ENCODE peak calls at places on chromosome 1, in ten cellular contexts. One of them, this sample, is unnamed.
A peak's percentile ranks its signal among the peaks of the same experiment; 100 is the strongest.

GRCh38 chr1:226541631-226542622 is 6.6 kb upstream of the STUM start:
- DNase-seq in Peyer's patch: no peak
- DNase-seq in mesothelial cell of epicardium: no peak
- DNase-seq in RWPE1: no peak
- DNase-seq in WTC11: no peak
- DNase-seq in kidney epithelial cell: no peak
- DNase-seq in HCT116: no peak
- DNase-seq in cardiac fibroblast: peak; percentile 33
- DNase-seq in fibroblast of lung: no peak
- DNase-seq in dorsolateral prefrontal cortex: no peak
- DNase-seq in this sample: no peak

GRCh38 chr1:171809834-171810233 is 28.4 kb downstream of the METTL13 start:
- DNase-seq in dorsolateral prefrontal cortex: no peak
- DNase-seq in WTC11: no peak
- DNase-seq in cardiac fibroblast: no peak
- DNase-seq in kidney epithelial cell: no peak
- DNase-seq in Peyer's patch: no peak
- DNase-seq in mesothelial cell of epicardium: no peak
- DNase-seq in RWPE1: peak; percentile 42
- DNase-seq in fibroblast of lung: no peak
- DNase-seq in HCT116: no peak
- DNase-seq in this sample: no peak

GRCh38 chr1:191695865-191696264 is 462.4 kb upstream of the RGS18 start:
- DNase-seq in kidney epithelial cell: no peak
- DNase-seq in dorsolateral prefrontal cortex: no peak
- DNase-seq in HCT116: no peak
- DNase-seq in mesothelial cell of epicardium: no peak
- DNase-seq in Peyer's patch: no peak
- DNase-seq in cardiac fibroblast: peak; percentile 4
- DNase-seq in RWPE1: no peak
- DNase-seq in fibroblast of lung: no peak
- DNase-seq in WTC11: no peak
- DNase-seq in this sample: no peak

GRCh38 chr1:155186266-155186954 is 12.8 kb downstream of the TRIM46 start:
- DNase-seq in mesothelial cell of epicardium: no peak
- DNase-seq in dorsolateral prefrontal cortex: no peak
- DNase-seq in WTC11: no peak
- DNase-seq in cardiac fibroblast: no peak
- DNase-seq in fibroblast of lung: no peak
- DNase-seq in HCT116: no peak
- DNase-seq in kidney epithelial cell: no peak
- DNase-seq in RWPE1: no peak
- DNase-seq in Peyer's patch: no peak
- DNase-seq in this sample: no peak

GRCh38 chr1:156414440-156415064 is 45.5 kb downstream of the RHBG start:
- DNase-seq in mesothelial cell of epicardium: peak; percentile 76
- DNase-seq in cardiac fibroblast: no peak
- DNase-seq in kidney epithelial cell: no peak
- DNase-seq in HCT116: no peak
- DNase-seq in fibroblast of lung: no peak
- DNase-seq in Peyer's patch: no peak
- DNase-seq in dorsolateral prefrontal cortex: no peak
- DNase-seq in RWPE1: no peak
- DNase-seq in WTC11: peak; percentile 74
- DNase-seq in this sample: no peak

GRCh38 chr1:209307836-209308235 is 275.7 kb upstream of the CAMK1G start:
- DNase-seq in Peyer's patch: no peak
- DNase-seq in dorsolateral prefrontal cortex: no peak
- DNase-seq in mesothelial cell of epicardium: no peak
- DNase-seq in cardiac fibroblast: no peak
- DNase-seq in kidney epithelial cell: peak; percentile 10
- DNase-seq in RWPE1: no peak
- DNase-seq in fibroblast of lung: no peak
- DNase-seq in WTC11: no peak
- DNase-seq in HCT116: no peak
- DNase-seq in this sample: no peak

GRCh38 chr1:44632511-44633072 is 41.7 kb downstream of the TMEM53 start:
- DNase-seq in dorsolateral prefrontal cortex: no peak
- DNase-seq in kidney epithelial cell: no peak
- DNase-seq in fibroblast of lung: no peak
- DNase-seq in RWPE1: no peak
- DNase-seq in cardiac fibroblast: peak; percentile 23
- DNase-seq in Peyer's patch: no peak
- DNase-seq in WTC11: no peak
- DNase-seq in HCT116: no peak
- DNase-seq in mesothelial cell of epicardium: no peak
- DNase-seq in this sample: no peak

GRCh38 chr1:66757740-66758139 is 5.5 kb downstream of the DYNLT5 start:
- DNase-seq in fibroblast of lung: no peak
- DNase-seq in mesothelial cell of epicardium: no peak
- DNase-seq in Peyer's patch: no peak
- DNase-seq in kidney epithelial cell: no peak
- DNase-seq in RWPE1: no peak
- DNase-seq in HCT116: no peak
- DNase-seq in dorsolateral prefrontal cortex: no peak
- DNase-seq in WTC11: no peak
- DNase-seq in cardiac fibroblast: no peak
- DNase-seq in this sample: no peak

GRCh38 chr1:168615965-168616364 is 39.6 kb downstream of the XCL1 start:
- DNase-seq in dorsolateral prefrontal cortex: no peak
- DNase-seq in kidney epithelial cell: no peak
- DNase-seq in HCT116: no peak
- DNase-seq in cardiac fibroblast: no peak
- DNase-seq in Peyer's patch: no peak
- DNase-seq in fibroblast of lung: no peak
- DNase-seq in mesothelial cell of epicardium: no peak
- DNase-seq in WTC11: no peak
- DNase-seq in RWPE1: no peak
- DNase-seq in this sample: no peak

GRCh38 chr1:7302873-7303272 is 468.2 kb upstream of the VAMP3 start:
- DNase-seq in WTC11: no peak
- DNase-seq in mesothelial cell of epicardium: no peak
- DNase-seq in kidney epithelial cell: no peak
- DNase-seq in cardiac fibroblast: no peak
- DNase-seq in dorsolateral prefrontal cortex: no peak
- DNase-seq in fibroblast of lung: no peak
- DNase-seq in Peyer's patch: no peak
- DNase-seq in RWPE1: no peak
- DNase-seq in HCT116: no peak
- DNase-seq in this sample: no peak

GRCh38 chr1:39204441-39205081 is at the start of gene MACF1:
- DNase-seq in Peyer's patch: peak; percentile 48
- DNase-seq in cardiac fibroblast: peak; percentile 97
- DNase-seq in dorsolateral prefrontal cortex: peak; percentile 51
- DNase-seq in kidney epithelial cell: peak; percentile 77
- DNase-seq in mesothelial cell of epicardium: peak; percentile 55
- DNase-seq in HCT116: no peak
- DNase-seq in fibroblast of lung: peak; percentile 99
- DNase-seq in WTC11: no peak
- DNase-seq in RWPE1: peak; percentile 26
- DNase-seq in this sample: no peak

GRCh38 chr1:166166701-166167394 is at the start of gene FAM78B:
- DNase-seq in WTC11: peak; percentile 58
- DNase-seq in dorsolateral prefrontal cortex: peak; percentile 64
- DNase-seq in fibroblast of lung: peak; percentile 75
- DNase-seq in Peyer's patch: peak; percentile 55
- DNase-seq in HCT116: peak; percentile 42
- DNase-seq in mesothelial cell of epicardium: peak; percentile 49
- DNase-seq in RWPE1: peak; percentile 63
- DNase-seq in kidney epithelial cell: no peak
- DNase-seq in cardiac fibroblast: peak; percentile 60
- DNase-seq in this sample: peak; percentile 55

GRCh38 chr1:46543761-46544560 is 7.5 kb downstream of the KNCN start:
- DNase-seq in RWPE1: no peak
- DNase-seq in cardiac fibroblast: no peak
- DNase-seq in WTC11: no peak
- DNase-seq in mesothelial cell of epicardium: no peak
- DNase-seq in Peyer's patch: no peak
- DNase-seq in fibroblast of lung: no peak
- DNase-seq in kidney epithelial cell: no peak
- DNase-seq in HCT116: no peak
- DNase-seq in dorsolateral prefrontal cortex: no peak
- DNase-seq in this sample: no peak

GRCh38 chr1:205354259-205354904 is 2.3 kb downstream of the KLHDC8A start:
- DNase-seq in Peyer's patch: peak; percentile 70
- DNase-seq in WTC11: peak; percentile 68
- DNase-seq in HCT116: peak; percentile 54
- DNase-seq in RWPE1: peak; percentile 50
- DNase-seq in cardiac fibroblast: peak; percentile 86
- DNase-seq in dorsolateral prefrontal cortex: peak; percentile 83
- DNase-seq in mesothelial cell of epicardium: peak; percentile 59
- DNase-seq in fibroblast of lung: peak; percentile 64
- DNase-seq in kidney epithelial cell: no peak
- DNase-seq in this sample: no peak

GRCh38 chr1:56931686-56932085 is 34.1 kb downstream of the C8B start:
- DNase-seq in Peyer's patch: no peak
- DNase-seq in cardiac fibroblast: no peak
- DNase-seq in RWPE1: no peak
- DNase-seq in WTC11: no peak
- DNase-seq in mesothelial cell of epicardium: no peak
- DNase-seq in fibroblast of lung: no peak
- DNase-seq in dorsolateral prefrontal cortex: no peak
- DNase-seq in HCT116: no peak
- DNase-seq in kidney epithelial cell: no peak
- DNase-seq in this sample: no peak

GRCh38 chr1:100769323-100769722 is 49.8 kb downstream of the VCAM1 start:
- DNase-seq in RWPE1: no peak
- DNase-seq in dorsolateral prefrontal cortex: no peak
- DNase-seq in HCT116: no peak
- DNase-seq in WTC11: no peak
- DNase-seq in fibroblast of lung: no peak
- DNase-seq in cardiac fibroblast: no peak
- DNase-seq in mesothelial cell of epicardium: no peak
- DNase-seq in Peyer's patch: no peak
- DNase-seq in kidney epithelial cell: no peak
- DNase-seq in this sample: no peak

GRCh38 chr1:5447479-5448070 is 544.6 kb downstream of the NPHP4 start:
- DNase-seq in RWPE1: no peak
- DNase-seq in Peyer's patch: no peak
- DNase-seq in kidney epithelial cell: no peak
- DNase-seq in mesothelial cell of epicardium: no peak
- DNase-seq in fibroblast of lung: no peak
- DNase-seq in WTC11: no peak
- DNase-seq in HCT116: no peak
- DNase-seq in cardiac fibroblast: no peak
- DNase-seq in dorsolateral prefrontal cortex: no peak
- DNase-seq in this sample: no peak

GRCh38 chr1:5444365-5444890 is 547.8 kb downstream of the NPHP4 start:
- DNase-seq in fibroblast of lung: no peak
- DNase-seq in dorsolateral prefrontal cortex: no peak
- DNase-seq in kidney epithelial cell: no peak
- DNase-seq in HCT116: no peak
- DNase-seq in mesothelial cell of epicardium: no peak
- DNase-seq in RWPE1: no peak
- DNase-seq in WTC11: no peak
- DNase-seq in Peyer's patch: no peak
- DNase-seq in cardiac fibroblast: no peak
- DNase-seq in this sample: no peak

GRCh38 chr1:5451671-5452070 is 540.6 kb downstream of the NPHP4 start:
- DNase-seq in dorsolateral prefrontal cortex: no peak
- DNase-seq in mesothelial cell of epicardium: no peak
- DNase-seq in cardiac fibroblast: no peak
- DNase-seq in kidney epithelial cell: no peak
- DNase-seq in Peyer's patch: no peak
- DNase-seq in HCT116: no peak
- DNase-seq in WTC11: no peak
- DNase-seq in RWPE1: no peak
- DNase-seq in fibroblast of lung: no peak
- DNase-seq in this sample: no peak

GRCh38 chr1:5448486-5448885 is 543.7 kb downstream of the NPHP4 start:
- DNase-seq in fibroblast of lung: no peak
- DNase-seq in RWPE1: no peak
- DNase-seq in Peyer's patch: no peak
- DNase-seq in HCT116: peak; percentile 1
- DNase-seq in dorsolateral prefrontal cortex: no peak
- DNase-seq in WTC11: peak; percentile 13
- DNase-seq in mesothelial cell of epicardium: no peak
- DNase-seq in kidney epithelial cell: no peak
- DNase-seq in cardiac fibroblast: no peak
- DNase-seq in this sample: no peak
- TF ChIP-seq CTCF in fibroblast of lung: no peak
- TF ChIP-seq CTCF in RWPE1: no peak
- TF ChIP-seq CTCF in Peyer's patch: no peak
- TF ChIP-seq CTCF in HCT116: peak; percentile 31
- TF ChIP-seq CTCF in dorsolateral prefrontal cortex: no peak
- TF ChIP-seq CTCF in WTC11: no peak
- TF ChIP-seq CTCF in mesothelial cell of epicardium: no peak
- TF ChIP-seq CTCF in kidney epithelial cell: no peak
- TF ChIP-seq CTCF in cardiac fibroblast: no peak
- TF ChIP-seq CTCF in this sample: no peak

GRCh38 chr1:74340656-74341055 is 105.5 kb downstream of the TNNI3K start:
- DNase-seq in cardiac fibroblast: no peak
- DNase-seq in kidney epithelial cell: no peak
- DNase-seq in RWPE1: no peak
- DNase-seq in HCT116: no peak
- DNase-seq in mesothelial cell of epicardium: no peak
- DNase-seq in Peyer's patch: no peak
- DNase-seq in WTC11: no peak
- DNase-seq in dorsolateral prefrontal cortex: no peak
- DNase-seq in fibroblast of lung: no peak
- DNase-seq in this sample: no peak
- TF ChIP-seq CTCF in cardiac fibroblast: no peak
- TF ChIP-seq CTCF in kidney epithelial cell: no peak
- TF ChIP-seq CTCF in RWPE1: no peak
- TF ChIP-seq CTCF in HCT116: no peak
- TF ChIP-seq CTCF in mesothelial cell of epicardium: no peak
- TF ChIP-seq CTCF in Peyer's patch: no peak
- TF ChIP-seq CTCF in WTC11: no peak
- TF ChIP-seq CTCF in dorsolateral prefrontal cortex: no peak
- TF ChIP-seq CTCF in fibroblast of lung: no peak
- TF ChIP-seq CTCF in this sample: no peak

DNA sequence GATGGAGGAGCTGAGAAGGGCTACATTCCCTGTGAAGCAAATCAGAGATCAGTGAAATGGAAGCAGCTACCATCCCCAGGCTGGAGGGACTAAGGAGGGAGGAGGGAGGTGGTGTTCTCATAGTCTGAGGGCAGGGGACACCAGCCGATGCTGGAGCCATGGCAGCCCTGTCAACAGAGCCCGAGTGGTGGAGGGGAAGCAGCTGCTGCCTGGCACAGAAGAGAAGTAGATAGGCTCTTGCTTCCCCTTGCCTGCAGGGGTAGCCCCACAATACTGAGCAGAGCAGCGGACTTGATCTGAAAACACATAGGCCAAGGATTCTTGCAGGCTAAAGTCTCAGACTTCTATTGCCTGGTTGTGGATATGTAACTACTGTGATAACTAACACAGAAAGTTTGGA is 255.1 kb downstream of the FGGY start:
- DNase-seq in kidney epithelial cell: no peak
- DNase-seq in RWPE1: no peak
- DNase-seq in HCT116: no peak
- DNase-seq in mesothelial cell of epicardium: no peak
- DNase-seq in Peyer's patch: no peak
- DNase-seq in fibroblast of lung: no peak
- DNase-seq in dorsolateral prefrontal cortex: no peak
- DNase-seq in WTC11: peak; percentile 22
- DNase-seq in cardiac fibroblast: no peak
- DNase-seq in this sample: no peak
- TF ChIP-seq CTCF in kidney epithelial cell: no peak
- TF ChIP-seq CTCF in RWPE1: no peak
- TF ChIP-seq CTCF in HCT116: no peak
- TF ChIP-seq CTCF in mesothelial cell of epicardium: no peak
- TF ChIP-seq CTCF in Peyer's patch: no peak
- TF ChIP-seq CTCF in fibroblast of lung: no peak
- TF ChIP-seq CTCF in dorsolateral prefrontal cortex: no peak
- TF ChIP-seq CTCF in WTC11: no peak
- TF ChIP-seq CTCF in cardiac fibroblast: no peak
- TF ChIP-seq CTCF in this sample: no peak

GRCh38 chr1:91856996-91857395 is 29.0 kb downstream of the TGFBR3 start:
- DNase-seq in HCT116: no peak
- DNase-seq in cardiac fibroblast: no peak
- DNase-seq in kidney epithelial cell: no peak
- DNase-seq in WTC11: no peak
- DNase-seq in dorsolateral prefrontal cortex: no peak
- DNase-seq in mesothelial cell of epicardium: no peak
- DNase-seq in Peyer's patch: no peak
- DNase-seq in fibroblast of lung: peak; percentile 53
- DNase-seq in RWPE1: no peak
- DNase-seq in this sample: no peak
- TF ChIP-seq CTCF in HCT116: no peak
- TF ChIP-seq CTCF in cardiac fibroblast: no peak
- TF ChIP-seq CTCF in kidney epithelial cell: no peak
- TF ChIP-seq CTCF in WTC11: no peak
- TF ChIP-seq CTCF in dorsolateral prefrontal cortex: no peak
- TF ChIP-seq CTCF in mesothelial cell of epicardium: no peak
- TF ChIP-seq CTCF in Peyer's patch: no peak
- TF ChIP-seq CTCF in fibroblast of lung: no peak
- TF ChIP-seq CTCF in RWPE1: no peak
- TF ChIP-seq CTCF in this sample: no peak